ENCODE peak calls at places on chromosomes 1 and 21, in eight cellular contexts. One of them, this sample, is unnamed.

GRCh38 chr1:174167404-174167803 is 8.1 kb downstream of the RABGAP1L start:
- DNase-seq in HFF-Myc: no peak
- DNase-seq in endothelial cell: no peak
- DNase-seq in osteoblast: no peak
- DNase-seq in mesothelial cell of epicardium: no peak
- DNase-seq in fibroblast of lung: no peak
- DNase-seq in Calu3: no peak
- DNase-seq in AG09309: no peak
- DNase-seq in this sample: no peak

GRCh38 chr1:184387069-184387870 is 441 bp downstream of the C1orf21 start:
- DNase-seq in fibroblast of lung: peak
- DNase-seq in HFF-Myc: no peak
- DNase-seq in endothelial cell: peak
- DNase-seq in osteoblast: peak
- DNase-seq in mesothelial cell of epicardium: peak
- DNase-seq in Calu3: peak
- DNase-seq in AG09309: no peak
- DNase-seq in this sample: no peak

GRCh38 chr21:28099296-28099695 is 893.4 kb downstream of the LTN1 start:
- DNase-seq in osteoblast: no peak
- DNase-seq in fibroblast of lung: peak
- DNase-seq in Calu3: no peak
- DNase-seq in endothelial cell: no peak
- DNase-seq in HFF-Myc: no peak
- DNase-seq in AG09309: no peak
- DNase-seq in mesothelial cell of epicardium: no peak
- DNase-seq in this sample: no peak

GRCh38 chr1:156115514-156116374 is 1.2 kb downstream of the LMNA start:
- DNase-seq in mesothelial cell of epicardium: peak
- DNase-seq in AG09309: no peak
- DNase-seq in Calu3: peak
- DNase-seq in HFF-Myc: no peak
- DNase-seq in endothelial cell: peak
- DNase-seq in fibroblast of lung: peak
- DNase-seq in osteoblast: no peak
- DNase-seq in this sample: no peak

GRCh38 chr1:91165033-91165654 is 143.3 kb upstream of the ZNF644 start:
- DNase-seq in endothelial cell: peak
- DNase-seq in fibroblast of lung: peak
- DNase-seq in osteoblast: peak
- DNase-seq in AG09309: peak
- DNase-seq in Calu3: peak
- DNase-seq in HFF-Myc: peak
- DNase-seq in mesothelial cell of epicardium: peak
- DNase-seq in this sample: peak

GRCh38 chr1:201344206-201345080 is 33.0 kb downstream of the TNNT2 start:
- DNase-seq in AG09309: no peak
- DNase-seq in endothelial cell: no peak
- DNase-seq in mesothelial cell of epicardium: no peak
- DNase-seq in HFF-Myc: no peak
- DNase-seq in fibroblast of lung: no peak
- DNase-seq in osteoblast: no peak
- DNase-seq in Calu3: no peak
- DNase-seq in this sample: no peak

GRCh38 chr1:248288385-248288784 is 10.6 kb upstream of the OR2T33 start:
- DNase-seq in HFF-Myc: no peak
- DNase-seq in fibroblast of lung: no peak
- DNase-seq in endothelial cell: no peak
- DNase-seq in Calu3: no peak
- DNase-seq in mesothelial cell of epicardium: no peak
- DNase-seq in osteoblast: no peak
- DNase-seq in AG09309: no peak
- DNase-seq in this sample: no peak

GRCh38 chr1:16484501-16484835 is 29.6 kb downstream of the RNU1-1 start:
- DNase-seq in HFF-Myc: no peak
- DNase-seq in fibroblast of lung: no peak
- DNase-seq in AG09309: no peak
- DNase-seq in mesothelial cell of epicardium: no peak
- DNase-seq in endothelial cell: no peak
- DNase-seq in osteoblast: peak
- DNase-seq in Calu3: no peak
- DNase-seq in this sample: no peak

GRCh38 chr1:196546272-196547245 is 61.7 kb downstream of the KCNT2 start:
- DNase-seq in endothelial cell: no peak
- DNase-seq in AG09309: no peak
- DNase-seq in fibroblast of lung: peak
- DNase-seq in HFF-Myc: no peak
- DNase-seq in mesothelial cell of epicardium: no peak
- DNase-seq in osteoblast: no peak
- DNase-seq in Calu3: no peak
- DNase-seq in this sample: no peak

DNA sequence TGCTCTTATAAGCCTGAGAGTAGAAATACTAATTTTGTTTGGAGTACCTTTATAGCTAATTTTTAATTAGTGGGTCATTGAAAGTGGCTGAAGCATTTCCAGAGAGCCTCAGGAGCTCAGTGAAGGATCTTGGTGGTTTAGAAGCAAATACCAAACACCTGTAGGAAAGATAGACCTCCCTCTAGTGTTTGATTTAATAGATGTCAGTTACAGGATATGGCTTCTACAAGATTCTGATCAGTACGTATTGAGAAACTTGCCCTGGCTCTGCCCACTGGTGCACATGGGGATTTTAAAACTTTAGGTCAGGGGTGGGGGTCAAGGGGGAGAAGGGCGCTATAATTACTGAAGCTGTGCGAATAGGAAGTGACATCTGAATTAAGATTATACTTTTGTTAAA is 122.2 kb downstream of the POU2F1 start:
- DNase-seq in fibroblast of lung: no peak
- DNase-seq in AG09309: no peak
- DNase-seq in Calu3: no peak
- DNase-seq in mesothelial cell of epicardium: no peak
- DNase-seq in HFF-Myc: no peak
- DNase-seq in osteoblast: peak
- DNase-seq in endothelial cell: no peak
- DNase-seq in this sample: no peak
- TF ChIP-seq CTCF in fibroblast of lung: no peak
- TF ChIP-seq CTCF in AG09309: no peak
- TF ChIP-seq CTCF in Calu3: no peak
- TF ChIP-seq CTCF in mesothelial cell of epicardium: no peak
- TF ChIP-seq CTCF in HFF-Myc: no peak
- TF ChIP-seq CTCF in osteoblast: no peak
- TF ChIP-seq CTCF in endothelial cell: no peak
- TF ChIP-seq CTCF in this sample: no peak

GRCh38 chr1:101356604-101357443 is 120.0 kb downstream of the S1PR1 start:
- DNase-seq in Calu3: no peak
- DNase-seq in endothelial cell: no peak
- DNase-seq in fibroblast of lung: no peak
- DNase-seq in HFF-Myc: no peak
- DNase-seq in osteoblast: no peak
- DNase-seq in mesothelial cell of epicardium: no peak
- DNase-seq in AG09309: no peak
- DNase-seq in this sample: no peak

GRCh38 chr1:101360506-101360905 is 123.7 kb downstream of the S1PR1 start:
- DNase-seq in HFF-Myc: no peak
- DNase-seq in endothelial cell: no peak
- DNase-seq in AG09309: no peak
- DNase-seq in Calu3: no peak
- DNase-seq in fibroblast of lung: peak
- DNase-seq in mesothelial cell of epicardium: no peak
- DNase-seq in osteoblast: no peak
- DNase-seq in this sample: no peak

GRCh38 chr1:101356013-101356412 is 119.2 kb downstream of the S1PR1 start:
- DNase-seq in mesothelial cell of epicardium: no peak
- DNase-seq in osteoblast: no peak
- DNase-seq in AG09309: no peak
- DNase-seq in fibroblast of lung: no peak
- DNase-seq in Calu3: no peak
- DNase-seq in HFF-Myc: no peak
- DNase-seq in endothelial cell: no peak
- DNase-seq in this sample: no peak

GRCh38 chr1:101357444-101357986 is 120.7 kb downstream of the S1PR1 start:
- DNase-seq in AG09309: peak
- DNase-seq in fibroblast of lung: peak
- DNase-seq in mesothelial cell of epicardium: peak
- DNase-seq in Calu3: peak
- DNase-seq in osteoblast: peak
- DNase-seq in endothelial cell: peak
- DNase-seq in HFF-Myc: peak
- DNase-seq in this sample: no peak
- TF ChIP-seq CTCF in AG09309: peak
- TF ChIP-seq CTCF in fibroblast of lung: peak
- TF ChIP-seq CTCF in mesothelial cell of epicardium: peak
- TF ChIP-seq CTCF in Calu3: peak
- TF ChIP-seq CTCF in osteoblast: peak
- TF ChIP-seq CTCF in endothelial cell: peak
- TF ChIP-seq CTCF in HFF-Myc: peak
- TF ChIP-seq CTCF in this sample: peak

GRCh38 chr1:161193561-161194235 is 5.2 kb downstream of the ADAMTS4 start:
- DNase-seq in fibroblast of lung: no peak
- DNase-seq in endothelial cell: no peak
- DNase-seq in Calu3: peak
- DNase-seq in HFF-Myc: no peak
- DNase-seq in mesothelial cell of epicardium: no peak
- DNase-seq in osteoblast: peak
- DNase-seq in AG09309: no peak
- DNase-seq in this sample: no peak
- TF ChIP-seq CTCF in fibroblast of lung: no peak
- TF ChIP-seq CTCF in endothelial cell: no peak
- TF ChIP-seq CTCF in Calu3: peak
- TF ChIP-seq CTCF in HFF-Myc: no peak
- TF ChIP-seq CTCF in mesothelial cell of epicardium: no peak
- TF ChIP-seq CTCF in osteoblast: peak
- TF ChIP-seq CTCF in AG09309: peak
- TF ChIP-seq CTCF in this sample: no peak

GRCh38 chr1:118563969-118564951 is 379.2 kb upstream of the SPAG17 start:
- DNase-seq in HFF-Myc: no peak
- DNase-seq in osteoblast: no peak
- DNase-seq in mesothelial cell of epicardium: no peak
- DNase-seq in Calu3: no peak
- DNase-seq in AG09309: no peak
- DNase-seq in fibroblast of lung: no peak
- DNase-seq in endothelial cell: peak
- DNase-seq in this sample: no peak
- TF ChIP-seq CTCF in HFF-Myc: peak
- TF ChIP-seq CTCF in osteoblast: peak
- TF ChIP-seq CTCF in mesothelial cell of epicardium: no peak
- TF ChIP-seq CTCF in Calu3: no peak
- TF ChIP-seq CTCF in AG09309: peak
- TF ChIP-seq CTCF in fibroblast of lung: no peak
- TF ChIP-seq CTCF in endothelial cell: no peak
- TF ChIP-seq CTCF in this sample: no peak

GRCh38 chr1:51218570-51218969 is 17.5 kb upstream of the RNF11 start:
- DNase-seq in osteoblast: peak
- DNase-seq in mesothelial cell of epicardium: no peak
- DNase-seq in Calu3: no peak
- DNase-seq in endothelial cell: no peak
- DNase-seq in HFF-Myc: no peak
- DNase-seq in fibroblast of lung: no peak
- DNase-seq in AG09309: no peak
- DNase-seq in this sample: no peak
- TF ChIP-seq CTCF in osteoblast: no peak
- TF ChIP-seq CTCF in mesothelial cell of epicardium: no peak
- TF ChIP-seq CTCF in Calu3: no peak
- TF ChIP-seq CTCF in endothelial cell: no peak
- TF ChIP-seq CTCF in HFF-Myc: no peak
- TF ChIP-seq CTCF in fibroblast of lung: no peak
- TF ChIP-seq CTCF in AG09309: no peak
- TF ChIP-seq CTCF in this sample: no peak

GRCh38 chr1:89276690-89277089 is 4.0 kb upstream of the GBP5 start:
- DNase-seq in fibroblast of lung: peak
- DNase-seq in AG09309: no peak
- DNase-seq in Calu3: no peak
- DNase-seq in osteoblast: no peak
- DNase-seq in endothelial cell: no peak
- DNase-seq in HFF-Myc: no peak
- DNase-seq in mesothelial cell of epicardium: no peak
- DNase-seq in this sample: no peak
- TF ChIP-seq CTCF in fibroblast of lung: no peak
- TF ChIP-seq CTCF in AG09309: peak
- TF ChIP-seq CTCF in Calu3: no peak
- TF ChIP-seq CTCF in osteoblast: no peak
- TF ChIP-seq CTCF in endothelial cell: no peak
- TF ChIP-seq CTCF in HFF-Myc: no peak
- TF ChIP-seq CTCF in mesothelial cell of epicardium: no peak
- TF ChIP-seq CTCF in this sample: no peak

DNA sequence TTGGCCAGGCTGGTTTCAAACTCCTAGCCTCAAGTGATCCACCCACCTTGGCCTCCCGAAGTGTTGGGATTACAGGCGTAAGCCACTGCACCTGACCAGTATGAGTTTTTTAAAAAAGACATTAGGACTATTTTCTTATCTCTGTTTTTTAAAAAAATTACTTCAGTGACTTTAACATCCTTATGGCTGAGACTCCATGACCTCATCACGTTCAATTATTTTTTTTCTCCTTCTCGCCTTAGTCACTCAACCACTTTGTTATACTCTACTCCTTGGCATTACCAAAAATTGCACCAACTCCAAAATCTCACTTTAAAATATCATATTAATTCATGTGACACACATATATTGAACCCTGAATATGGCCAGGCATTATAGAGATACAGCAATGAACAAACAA is 35.5 kb downstream of the EIF2B3 start:
- DNase-seq in Calu3: no peak
- DNase-seq in endothelial cell: no peak
- DNase-seq in osteoblast: no peak
- DNase-seq in fibroblast of lung: no peak
- DNase-seq in HFF-Myc: no peak
- DNase-seq in AG09309: no peak
- DNase-seq in mesothelial cell of epicardium: no peak
- DNase-seq in this sample: no peak
- TF ChIP-seq CTCF in Calu3: no peak
- TF ChIP-seq CTCF in endothelial cell: no peak
- TF ChIP-seq CTCF in osteoblast: no peak
- TF ChIP-seq CTCF in fibroblast of lung: no peak
- TF ChIP-seq CTCF in HFF-Myc: no peak
- TF ChIP-seq CTCF in AG09309: no peak
- TF ChIP-seq CTCF in mesothelial cell of epicardium: no peak
- TF ChIP-seq CTCF in this sample: no peak

DNA sequence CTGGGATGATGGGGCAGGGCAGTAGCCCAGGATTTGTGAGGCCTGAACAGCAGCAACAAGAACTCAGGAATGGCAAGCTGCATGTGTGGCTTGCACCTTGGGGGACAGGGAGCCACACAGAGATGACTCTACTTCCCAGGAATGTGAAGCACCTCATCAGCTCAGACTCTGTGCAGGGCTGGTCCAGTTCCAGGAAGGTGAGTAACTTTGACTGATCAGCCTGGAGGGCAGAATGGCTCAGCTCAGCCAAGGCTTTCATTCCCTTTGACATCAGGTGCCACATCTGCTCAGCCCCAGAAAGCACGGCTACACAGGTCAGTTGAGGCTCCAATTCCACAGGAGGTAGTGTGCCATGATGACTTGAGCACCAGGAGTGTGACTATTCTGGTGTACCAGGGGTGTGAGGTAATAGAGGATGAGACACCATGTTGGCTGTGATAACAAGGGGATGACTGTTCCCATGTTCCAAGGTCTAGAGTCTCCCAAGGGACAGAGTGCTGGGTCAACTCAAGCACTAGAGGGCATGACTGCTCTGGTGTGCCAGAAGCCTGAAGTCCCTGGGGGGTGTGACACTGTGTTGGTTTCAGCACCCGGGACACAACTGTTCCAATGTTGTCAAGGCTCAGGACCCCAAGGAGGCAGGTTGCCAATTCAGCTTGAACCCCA is 625.8 kb upstream of the ADGRL2 start:
- DNase-seq in HFF-Myc: peak
- DNase-seq in osteoblast: no peak
- DNase-seq in Calu3: peak
- DNase-seq in fibroblast of lung: peak
- DNase-seq in AG09309: no peak
- DNase-seq in endothelial cell: no peak
- DNase-seq in mesothelial cell of epicardium: no peak
- DNase-seq in this sample: no peak
- TF ChIP-seq CTCF in HFF-Myc: no peak
- TF ChIP-seq CTCF in osteoblast: no peak
- TF ChIP-seq CTCF in Calu3: peak
- TF ChIP-seq CTCF in fibroblast of lung: no peak
- TF ChIP-seq CTCF in AG09309: no peak
- TF ChIP-seq CTCF in endothelial cell: no peak
- TF ChIP-seq CTCF in mesothelial cell of epicardium: no peak
- TF ChIP-seq CTCF in this sample: no peak

This sample was measured in omental fat pad.